ENCODE peak calls at places on chromosomes 1 and 21, in nine cellular contexts. P is transverse colon, B is prostate gland, X is AG04449, S is PC-3, C is cardiac muscle cell, E is NB4, Z is MM.1S, N is neural crest cell. A is an unnamed sample.

GRCh38 chr1:54537611-54538010 is 10.4 kb upstream of the ACOT11 start:
- DNase-seq in P (no peak), B (no peak), X (no peak), S (no peak), C (no peak), E (peak), Z (no peak), N (no peak), A (no peak)

GRCh38 chr1:220991959-220992704 is 112.9 kb downstream of the HLX start:
- DNase-seq in P (no peak), B (no peak), X (no peak), S (no peak), C (no peak), E (no peak), Z (no peak), N (no peak), A (no peak)

GRCh38 chr21:15000076-15000475 is 64.7 kb downstream of the NRIP1 start:
- DNase-seq in P (no peak), B (no peak), X (no peak), S (peak), C (no peak), E (no peak), Z (no peak), N (no peak), A (no peak)

GRCh38 chr1:31434101-31434871 is 21.3 kb downstream of the SERINC2 start:
- DNase-seq in P (no peak), B (no peak), X (no peak), S (no peak), C (no peak), E (no peak), Z (no peak), N (peak), A (no peak)

GRCh38 chr1:246355421-246356230 is 151.5 kb downstream of the SMYD3 start:
- DNase-seq in P (no peak), B (no peak), X (no peak), S (no peak), C (no peak), E (peak), Z (no peak), N (no peak), A (no peak)

GRCh38 chr1:6424000-6424565 is 493 bp upstream of the ESPN start:
- DNase-seq in P (no peak), B (no peak), X (no peak), S (peak), C (no peak), E (no peak), Z (no peak), N (no peak), A (no peak)

GRCh38 chr1:71593523-71593922 is 512.7 kb upstream of the ZRANB2 start:
- DNase-seq in P (no peak), B (no peak), X (no peak), S (peak), C (no peak), E (peak), Z (peak), N (no peak), A (no peak)

GRCh38 chr1:223515915-223516314 is 122.7 kb downstream of the CCDC185 start:
- DNase-seq in P (no peak), B (no peak), X (no peak), S (no peak), C (no peak), E (no peak), Z (no peak), N (no peak), A (no peak)

GRCh38 chr1:180962178-180962577 is 49.5 kb downstream of the KIAA1614 start:
- DNase-seq in P (peak), B (no peak), X (no peak), S (no peak), C (no peak), E (no peak), Z (peak), N (no peak), A (no peak)

GRCh38 chr1:202438393-202439174 is 90.1 kb downstream of the PPP1R12B start:
- DNase-seq in P (no peak), B (no peak), X (no peak), S (no peak), C (no peak), E (no peak), Z (no peak), N (no peak), A (no peak)

GRCh38 chr1:30801826-30802198 is 44.2 kb upstream of the LAPTM5 start:
- DNase-seq in P (peak), B (peak), X (no peak), S (peak), C (peak), E (peak), Z (peak), N (peak), A (no peak)

GRCh38 chr1:175146535-175147213 is 45.9 kb downstream of the KIAA0040 start:
- DNase-seq in P (peak), B (peak), X (no peak), S (peak), C (peak), E (peak), Z (peak), N (peak), A (no peak)

GRCh38 chr1:59926381-59927243 is at the start of gene CYP2J2:
- DNase-seq in P (peak), B (peak), X (no peak), S (peak), C (peak), E (no peak), Z (peak), N (peak), A (no peak)

GRCh38 chr1:155657463-155657862 is 31.1 kb downstream of the YY1AP1 start:
- DNase-seq in P (no peak), B (no peak), X (no peak), S (peak), C (no peak), E (no peak), Z (no peak), N (no peak), A (no peak)

GRCh38 chr21:26130249-26130896 is 40.2 kb downstream of the APP start:
- DNase-seq in P (no peak), B (no peak), X (no peak), S (no peak), C (no peak), E (no peak), Z (no peak), N (no peak), A (no peak)

GRCh38 chr21:41932191-41932575 is 21.6 kb downstream of the C2CD2 start:
- DNase-seq in P (no peak), B (no peak), X (peak), S (peak), C (no peak), E (no peak), Z (no peak), N (no peak), A (no peak)

GRCh38 chr1:88595355-88595754 is 88.7 kb upstream of the PKN2 start:
- DNase-seq in P (no peak), B (no peak), X (no peak), S (peak), C (no peak), E (peak), Z (peak), N (no peak), A (no peak)

GRCh38 chr1:61083014-61083798 is 845 bp downstream of the NFIA start:
- DNase-seq in P (peak), B (no peak), X (no peak), S (peak), C (peak), E (no peak), Z (no peak), N (no peak), A (no peak)

GRCh38 chr1:62038594-62039284 is 155.9 kb upstream of the L1TD1 start:
- DNase-seq in P (no peak), B (no peak), X (no peak), S (peak), C (no peak), E (no peak), Z (no peak), N (peak), A (no peak)

GRCh38 chr1:89754518-89754917 is 66.3 kb upstream of the LRRC8D start:
- DNase-seq in P (no peak), B (no peak), X (peak), S (no peak), C (no peak), E (peak), Z (no peak), N (no peak), A (no peak)

GRCh38 chr1:221708987-221709386 is 32.9 kb downstream of the DUSP10 start:
- DNase-seq in P (peak), B (no peak), X (no peak), S (peak), C (no peak), E (peak), Z (no peak), N (no peak), A (peak)

GRCh38 chr1:206892351-206892984 is 4.8 kb upstream of the IL24 start:
- DNase-seq in P (no peak), B (no peak), X (no peak), S (peak), C (no peak), E (no peak), Z (no peak), N (no peak), A (no peak)

GRCh38 chr1:68777850-68778249 is 281.0 kb upstream of the DEPDC1 start:
- DNase-seq in P (no peak), B (no peak), X (no peak), S (no peak), C (no peak), E (no peak), Z (no peak), N (no peak), A (no peak)

GRCh38 chr1:230807029-230807428 is 59.8 kb downstream of the CAPN9 start:
- DNase-seq in P (no peak), B (no peak), X (no peak), S (no peak), C (no peak), E (no peak), Z (no peak), N (no peak), A (no peak)

GRCh38 chr1:25122747-25123146 is 109.6 kb downstream of the SYF2 start:
- DNase-seq in P (no peak), B (no peak), X (no peak), S (no peak), C (peak), E (no peak), Z (no peak), N (no peak), A (no peak)

GRCh38 chr1:201597551-201598230 is 58.8 kb downstream of the NAV1 start:
- DNase-seq in P (peak), B (peak), X (no peak), S (peak), C (no peak), E (no peak), Z (no peak), N (no peak), A (peak)

GRCh38 chr1:210908257-210908656 is 225.7 kb downstream of the KCNH1 start:
- DNase-seq in P (no peak), B (no peak), X (no peak), S (no peak), C (no peak), E (no peak), Z (no peak), N (no peak), A (no peak)

GRCh38 chr1:58874757-58875755 is 91.2 kb upstream of the JUN start:
- DNase-seq in P (no peak), B (no peak), X (no peak), S (peak), C (no peak), E (no peak), Z (peak), N (peak), A (no peak)

GRCh38 chr21:36606292-36606982 is 92.5 kb upstream of the SIM2 start:
- DNase-seq in P (no peak), B (no peak), X (no peak), S (no peak), C (no peak), E (no peak), Z (peak), N (no peak), A (no peak)
- TF ChIP-seq CTCF in P (no peak), B (no peak), X (no peak), S (no peak), C (no peak), E (no peak), Z (no peak), N (no peak), A (no peak)

GRCh38 chr1:157520386-157520935 is 31.9 kb downstream of the FCRL5 start:
- DNase-seq in P (no peak), B (no peak), X (no peak), S (no peak), C (no peak), E (no peak), Z (no peak), N (no peak), A (no peak)

GRCh38 chr1:157519451-157519850 is 32.9 kb downstream of the FCRL5 start:
- DNase-seq in P (no peak), B (no peak), X (no peak), S (no peak), C (no peak), E (no peak), Z (no peak), N (no peak), A (no peak)

GRCh38 chr1:157521056-157521455 is 31.3 kb downstream of the FCRL5 start:
- DNase-seq in P (no peak), B (no peak), X (no peak), S (no peak), C (no peak), E (no peak), Z (no peak), N (no peak), A (no peak)

GRCh38 chr1:157523774-157524501 is 28.4 kb downstream of the FCRL5 start:
- DNase-seq in P (peak), B (no peak), X (no peak), S (no peak), C (no peak), E (no peak), Z (peak), N (no peak), A (no peak)
- TF ChIP-seq CTCF in P (no peak), B (no peak), X (no peak), S (no peak), C (no peak), E (no peak), Z (peak), N (no peak), A (no peak)

DNA sequence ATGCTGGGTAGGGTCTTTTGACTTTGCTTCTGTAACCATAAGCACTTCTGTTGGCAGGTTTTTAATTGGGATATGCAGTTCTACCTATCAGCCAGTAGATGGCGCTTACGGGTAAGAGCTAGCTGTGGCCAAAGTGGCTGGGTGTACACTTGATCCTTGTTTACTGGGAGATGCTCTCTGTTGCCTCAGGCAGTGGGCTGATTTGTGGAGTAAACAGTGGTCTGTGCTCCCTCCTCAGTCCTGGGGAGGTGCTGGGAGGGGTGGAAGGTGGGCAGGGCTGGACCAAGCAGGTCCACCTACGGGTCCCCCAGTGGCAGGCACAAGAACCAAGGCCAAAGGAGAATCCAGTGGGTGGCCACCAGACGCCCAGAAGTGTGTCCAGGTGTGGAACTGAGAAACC is 43.4 kb downstream of the RALGPS2 start:
- DNase-seq in P (no peak), B (no peak), X (no peak), S (peak), C (peak), E (peak), Z (peak), N (no peak), A (no peak)
- TF ChIP-seq CTCF in P (peak), B (no peak), X (peak), S (peak), C (peak), E (peak), Z (peak), N (peak), A (peak)

GRCh38 chr21:28333455-28334108 is 659.1 kb downstream of the LTN1 start:
- DNase-seq in P (no peak), B (no peak), X (no peak), S (no peak), C (no peak), E (no peak), Z (no peak), N (no peak), A (no peak)

GRCh38 chr21:28334407-28334806 is 658.3 kb downstream of the LTN1 start:
- DNase-seq in P (no peak), B (no peak), X (no peak), S (peak), C (no peak), E (no peak), Z (no peak), N (no peak), A (no peak)

GRCh38 chr21:28337319-28337718 is 655.4 kb downstream of the LTN1 start:
- DNase-seq in P (no peak), B (no peak), X (no peak), S (peak), C (peak), E (peak), Z (peak), N (no peak), A (peak)

GRCh38 chr21:28338906-28339305 is 653.8 kb downstream of the LTN1 start:
- DNase-seq in P (no peak), B (no peak), X (no peak), S (no peak), C (no peak), E (no peak), Z (no peak), N (no peak), A (no peak)

GRCh38 chr21:28336299-28336698 is 656.4 kb downstream of the LTN1 start:
- DNase-seq in P (no peak), B (peak), X (peak), S (peak), C (peak), E (peak), Z (peak), N (no peak), A (peak)
- TF ChIP-seq CTCF in P (peak), B (no peak), X (no peak), S (peak), C (peak), E (no peak), Z (peak), N (peak), A (peak)

GRCh38 chr1:193068013-193068412 is 8.6 kb downstream of the RO60 start:
- DNase-seq in P (no peak), B (no peak), X (no peak), S (no peak), C (no peak), E (peak), Z (no peak), N (no peak), A (no peak)

GRCh38 chr1:193069748-193070394 is 10.5 kb downstream of the RO60 start:
- DNase-seq in P (no peak), B (no peak), X (no peak), S (peak), C (no peak), E (peak), Z (peak), N (no peak), A (no peak)

GRCh38 chr1:193070942-193071341 is 11.5 kb downstream of the RO60 start:
- DNase-seq in P (no peak), B (no peak), X (no peak), S (no peak), C (no peak), E (peak), Z (peak), N (no peak), A (no peak)

GRCh38 chr1:193066606-193067005 is 7.2 kb downstream of the RO60 start:
- DNase-seq in P (no peak), B (no peak), X (no peak), S (no peak), C (no peak), E (no peak), Z (no peak), N (no peak), A (no peak)

GRCh38 chr1:193070395-193070753 is 11.0 kb downstream of the RO60 start:
- DNase-seq in P (no peak), B (no peak), X (no peak), S (no peak), C (no peak), E (peak), Z (peak), N (no peak), A (no peak)
- TF ChIP-seq CTCF in P (no peak), B (no peak), X (no peak), S (no peak), C (no peak), E (no peak), Z (no peak), N (no peak), A (no peak)